ENCODE peak calls at places on chromosomes 3 and 15, in eight cellular contexts. H is gastrocnemius medialis; U is neural progenitor cell; Q is body of pancreas; M is endothelial cell of umbilical vein; J is CD8-positive, alpha-beta T cell; E is tibial artery; O is HCT116. K is an unnamed sample.

GRCh38 chr3:150635526-150635925 is 32.4 kb downstream of the SELENOT start:
- DNase-seq in H (no peak), M (peak; percentile 46), Q (no peak), O (no peak), J (no peak), U (peak; percentile 13), E (no peak), K (no peak)

GRCh38 chr3:139491966-139492365 is 15.7 kb upstream of the RBP2 start:
- DNase-seq in J (no peak), M (no peak), O (no peak), U (peak; percentile 14), Q (no peak), H (no peak), E (no peak), K (no peak)

GRCh38 chr3:64140651-64141050 is 84.6 kb downstream of the PRICKLE2 start:
- DNase-seq in O (no peak), U (no peak), J (no peak), Q (no peak), M (no peak), H (no peak), E (no peak), K (no peak)

GRCh38 chr3:62036726-62037125 is 336.6 kb downstream of the FEZF2 start:
- DNase-seq in M (no peak), J (no peak), U (no peak), H (no peak), O (no peak), Q (no peak), E (no peak), K (no peak)

GRCh38 chr15:27119695-27120266 is 148.8 kb downstream of the GABRG3 start:
- DNase-seq in E (no peak), U (no peak), M (no peak), H (no peak), J (no peak), Q (no peak), O (no peak), K (peak; percentile 89)

GRCh38 chr3:111619833-111620232 is 24.7 kb upstream of the ZBED2 start:
- DNase-seq in J (no peak), Q (no peak), M (no peak), U (no peak), H (no peak), E (no peak), O (no peak), K (no peak)

GRCh38 chr15:85943825-85944224 is 135.8 kb upstream of the AGBL1 start:
- DNase-seq in Q (no peak), U (no peak), H (no peak), O (no peak), M (no peak), E (no peak), J (no peak), K (no peak)

GRCh38 chr15:68417897-68418296 is 14.1 kb downstream of the ITGA11 start:
- DNase-seq in J (no peak), H (no peak), Q (no peak), E (peak; percentile 10), M (no peak), O (no peak), U (no peak), K (peak; percentile 53)

GRCh38 chr15:76298986-76299385 is 12.3 kb downstream of the ETFA start:
- DNase-seq in O (no peak), J (no peak), E (no peak), H (no peak), U (no peak), Q (no peak), M (no peak), K (no peak)

GRCh38 chr3:112519424-112520001 is 20.2 kb upstream of the BTLA start:
- DNase-seq in M (peak; percentile 79), H (no peak), O (peak; percentile 51), E (no peak), U (peak; percentile 69), Q (peak; percentile 9), J (no peak), K (no peak)

GRCh38 chr3:169199283-169199682 is 464.2 kb downstream of the MECOM start:
- DNase-seq in J (no peak), H (no peak), M (no peak), E (no peak), U (no peak), Q (no peak), O (no peak), K (no peak)

GRCh38 chr15:64808785-64809453 is 16.5 kb downstream of the PIF1 start:
- DNase-seq in E (no peak), U (peak; percentile 57), H (no peak), Q (no peak), M (no peak), J (no peak), O (no peak), K (no peak)

GRCh38 chr15:93428135-93428534 is 339.1 kb upstream of the RGMA start:
- DNase-seq in Q (no peak), U (peak; percentile 47), H (peak; percentile 21), O (peak; percentile 19), E (no peak), M (no peak), J (no peak), K (peak; percentile 50)

GRCh38 chr3:175325440-175325839 is 466.3 kb downstream of the NAALADL2 start:
- DNase-seq in U (no peak), J (no peak), M (no peak), O (no peak), Q (no peak), H (no peak), E (no peak), K (no peak)

GRCh38 chr3:11582123-11582968 is 61.4 kb downstream of the VGLL4 start:
- DNase-seq in J (no peak), U (peak; percentile 65), M (peak; percentile 92), H (peak; percentile 53), O (no peak), E (peak; percentile 82), Q (peak; percentile 79), K (no peak)

GRCh38 chr3:189813652-189814245 is 182.6 kb downstream of the TP63 start:
- DNase-seq in Q (no peak), J (no peak), M (no peak), H (peak; percentile 96), E (no peak), U (peak; percentile 17), O (no peak), K (no peak)

GRCh38 chr15:31387483-31388118 is 61.0 kb downstream of the KLF13 start:
- DNase-seq in E (peak; percentile 90), J (peak; percentile 51), Q (peak; percentile 96), H (peak; percentile 92), U (no peak), M (no peak), O (no peak), K (no peak)

GRCh38 chr3:116981088-116981487 is 271.5 kb downstream of the TUSC7 start:
- DNase-seq in M (no peak), H (no peak), O (no peak), E (no peak), Q (no peak), U (no peak), J (no peak), K (no peak)

GRCh38 chr3:52455283-52456168 is at the start of gene NISCH:
- DNase-seq in J (peak; percentile 97), Q (peak; percentile 94), E (peak; percentile 94), H (peak; percentile 90), U (peak; percentile 94), M (peak; percentile 78), O (peak; percentile 40), K (peak; percentile 95)

DNA sequence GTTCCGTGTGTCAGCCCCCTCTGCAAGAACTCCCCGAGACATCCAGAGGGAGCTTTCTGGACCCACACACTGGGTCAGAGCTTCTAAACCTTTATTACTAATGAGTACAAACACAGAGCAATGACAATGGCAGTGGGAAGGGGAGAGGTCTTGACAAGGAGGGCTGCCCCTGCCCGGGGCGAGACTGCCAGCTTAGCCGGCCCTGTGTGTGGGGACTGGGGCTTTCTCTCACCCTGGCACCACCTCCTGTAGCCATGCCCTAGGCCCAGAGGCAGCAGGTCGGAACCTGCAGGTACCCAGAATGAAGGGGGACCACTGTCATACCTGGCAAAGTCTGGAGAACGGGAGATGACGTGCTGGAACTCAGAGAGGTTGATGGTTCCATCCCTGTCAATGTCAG is 3.1 kb downstream of the CIB1 start:
- DNase-seq in E (no peak), H (no peak), Q (no peak), M (no peak), O (no peak), J (no peak), U (no peak), K (no peak)
- H3K4me3 ChIP-seq in E (no peak overlapping the region), H (no peak overlapping the region), Q (no peak overlapping the region), M (no peak overlapping the region), O (no peak overlapping the region), J (peak overlapping the region; percentile 43), U (no peak overlapping the region), K (no peak overlapping the region)

GRCh38 chr15:82397817-82398216 is 31.8 kb upstream of the GOLGA6L9 start:
- DNase-seq in E (no peak), M (no peak), O (no peak), Q (no peak), U (no peak), J (no peak), H (no peak), K (no peak)
- H3K27ac ChIP-seq in E (no peak overlapping the region), M (no peak overlapping the region), O (no peak overlapping the region), Q (no peak overlapping the region), U (no peak overlapping the region), J (no peak overlapping the region), H (no peak overlapping the region), K (no peak overlapping the region)

GRCh38 chr15:97456541-97456940 is 504.0 kb upstream of the ARRDC4 start:
- DNase-seq in M (no peak), E (no peak), O (no peak), U (no peak), H (no peak), Q (no peak), J (no peak), K (no peak)

GRCh38 chr15:97461212-97461611 is 499.3 kb upstream of the ARRDC4 start:
- DNase-seq in J (no peak), E (no peak), M (no peak), U (no peak), H (no peak), Q (no peak), O (no peak), K (no peak)

DNA sequence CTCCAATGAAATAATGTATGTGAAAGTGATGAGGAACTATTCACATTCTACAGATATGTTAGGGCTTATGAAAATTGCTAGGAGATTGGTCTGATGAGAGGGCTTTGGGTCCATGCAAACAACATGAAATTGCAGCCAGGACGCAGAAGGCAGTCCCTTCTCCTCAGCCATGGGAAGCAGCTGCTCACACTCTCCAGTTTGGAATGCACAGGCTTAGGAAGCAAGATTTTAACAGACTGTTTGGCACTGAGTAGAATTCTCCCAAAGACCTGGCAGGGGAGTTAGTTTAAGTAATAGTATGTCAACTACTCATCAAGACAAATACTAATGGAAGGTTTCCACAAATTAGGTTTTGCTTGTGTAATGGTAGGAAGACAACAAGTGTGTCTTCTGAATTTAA is 500.7 kb upstream of the ARRDC4 start:
- DNase-seq in J (no peak), H (no peak), E (no peak), U (peak; percentile 4), O (no peak), Q (no peak), M (no peak), K (no peak)
- H3K9me3 ChIP-seq in J (no peaks in the 10 kb centered on the region), H (no peaks in the 10 kb centered on the region), E (no peaks in the 10 kb centered on the region), U (no peaks in the 10 kb centered on the region), O (no peaks in the 10 kb centered on the region), Q (no peaks in the 10 kb centered on the region), M (no peaks in the 10 kb centered on the region), K (no peaks in the 10 kb centered on the region)

DNA sequence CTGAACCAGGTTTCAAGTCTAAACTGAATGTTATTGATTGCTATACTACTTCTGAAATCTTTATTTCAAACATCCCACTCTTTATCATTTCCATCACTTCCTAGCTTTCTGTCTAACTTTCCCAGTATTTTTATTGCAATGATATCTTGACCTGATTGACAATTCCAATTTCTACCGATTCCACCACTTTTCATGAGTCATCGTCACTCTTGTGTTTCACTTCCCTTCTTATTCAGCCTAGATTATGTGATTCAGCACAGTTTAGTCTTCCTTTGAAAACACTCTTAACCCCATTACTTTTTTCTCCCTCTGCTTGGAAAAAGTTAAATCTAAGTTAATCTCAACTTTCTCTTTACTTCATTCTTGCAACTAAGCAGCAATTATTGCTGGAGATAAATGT is 62.6 kb downstream of the SLC7A14 start:
- DNase-seq in H (no peak), E (no peak), Q (no peak), J (no peak), M (peak; percentile 77), U (no peak), O (no peak), K (no peak)
- H3K4me3 ChIP-seq in H (no peak overlapping the region), E (no peak overlapping the region), Q (no peak overlapping the region), J (no peak overlapping the region), M (no peak overlapping the region), U (no peak overlapping the region), O (no peak overlapping the region), K (no peak overlapping the region)